ENCODE peak calls at places on chromosomes 1 and 21, in four cellular contexts. One of them, this sample, is unnamed. For H3K4me1, the result is how much of the 10 kb centered on the place peaks cover.

GRCh38 chr1:170470121-170470520 is 61.8 kb upstream of the GORAB start:
- DNase-seq in hepatocyte: no peak
- DNase-seq in GM12878: no peak
- DNase-seq in IMR-90: no peak
- DNase-seq in this sample: no peak

GRCh38 chr1:223233410-223234163 is 90.5 kb upstream of the TLR5 start:
- DNase-seq in hepatocyte: peak
- DNase-seq in GM12878: no peak
- DNase-seq in IMR-90: peak
- DNase-seq in this sample: no peak

GRCh38 chr21:45102391-45102932 is 28.1 kb downstream of the ADARB1 start:
- DNase-seq in hepatocyte: no peak
- DNase-seq in GM12878: no peak
- DNase-seq in IMR-90: no peak
- DNase-seq in this sample: no peak

GRCh38 chr1:87584603-87585002 is 255.9 kb downstream of the LMO4 start:
- DNase-seq in hepatocyte: peak
- DNase-seq in GM12878: no peak
- DNase-seq in IMR-90: no peak
- DNase-seq in this sample: no peak

GRCh38 chr1:247212012-247212411 is 40.2 kb upstream of the ZNF124 start:
- DNase-seq in hepatocyte: no peak
- DNase-seq in GM12878: peak
- DNase-seq in IMR-90: no peak
- DNase-seq in this sample: no peak

GRCh38 chr1:244050835-244051444 is at the start of gene ZBTB18:
- DNase-seq in hepatocyte: peak
- DNase-seq in GM12878: no peak
- DNase-seq in IMR-90: peak
- DNase-seq in this sample: peak

GRCh38 chr1:51175278-51175677 is 60.8 kb upstream of the RNF11 start:
- DNase-seq in hepatocyte: no peak
- DNase-seq in GM12878: no peak
- DNase-seq in IMR-90: no peak
- DNase-seq in this sample: no peak

GRCh38 chr1:159091547-159092397 is 15.2 kb upstream of the AIM2 start:
- DNase-seq in hepatocyte: no peak
- DNase-seq in GM12878: no peak
- DNase-seq in IMR-90: peak
- DNase-seq in this sample: no peak

GRCh38 chr1:247273013-247273412 is 17.1 kb downstream of the VN1R5 start:
- DNase-seq in hepatocyte: no peak
- DNase-seq in GM12878: no peak
- DNase-seq in IMR-90: no peak
- DNase-seq in this sample: no peak

GRCh38 chr1:178496410-178497135 is at the start of gene CLEC20A:
- DNase-seq in hepatocyte: no peak
- DNase-seq in GM12878: no peak
- DNase-seq in IMR-90: no peak
- DNase-seq in this sample: no peak

GRCh38 chr1:197486948-197487347 is 218.9 kb downstream of the CRB1 start:
- DNase-seq in hepatocyte: peak
- DNase-seq in GM12878: no peak
- DNase-seq in IMR-90: peak
- DNase-seq in this sample: no peak

GRCh38 chr1:156060937-156061636 is at the start of gene RAB25:
- DNase-seq in hepatocyte: peak
- DNase-seq in GM12878: no peak
- DNase-seq in IMR-90: no peak
- DNase-seq in this sample: no peak

GRCh38 chr1:204132718-204133117 is 19.1 kb downstream of the ETNK2 start:
- DNase-seq in hepatocyte: no peak
- DNase-seq in GM12878: no peak
- DNase-seq in IMR-90: no peak
- DNase-seq in this sample: no peak

GRCh38 chr1:200445213-200445612 is 35.4 kb upstream of the ZNF281 start:
- DNase-seq in hepatocyte: no peak
- DNase-seq in GM12878: no peak
- DNase-seq in IMR-90: peak
- DNase-seq in this sample: no peak

GRCh38 chr21:9763807-9764206 is 757.6 kb upstream of the TPTE start:
- DNase-seq in hepatocyte: no peak
- DNase-seq in GM12878: no peak
- DNase-seq in IMR-90: no peak
- DNase-seq in this sample: no peak

GRCh38 chr1:202014915-202015676 is 4.7 kb downstream of the ELF3 start:
- DNase-seq in hepatocyte: no peak
- DNase-seq in GM12878: no peak
- DNase-seq in IMR-90: no peak
- DNase-seq in this sample: no peak

GRCh38 chr1:157203166-157203565 is 65.0 kb upstream of the ETV3 start:
- DNase-seq in hepatocyte: no peak
- DNase-seq in GM12878: no peak
- DNase-seq in IMR-90: no peak
- DNase-seq in this sample: no peak

GRCh38 chr21:44377201-44377921 is 23.9 kb downstream of the TRPM2 start:
- DNase-seq in hepatocyte: no peak
- DNase-seq in GM12878: no peak
- DNase-seq in IMR-90: no peak
- DNase-seq in this sample: peak

GRCh38 chr21:46046471-46046870 is 51.4 kb upstream of the COL6A2 start:
- DNase-seq in hepatocyte: no peak
- DNase-seq in GM12878: no peak
- DNase-seq in IMR-90: no peak
- DNase-seq in this sample: no peak

DNA sequence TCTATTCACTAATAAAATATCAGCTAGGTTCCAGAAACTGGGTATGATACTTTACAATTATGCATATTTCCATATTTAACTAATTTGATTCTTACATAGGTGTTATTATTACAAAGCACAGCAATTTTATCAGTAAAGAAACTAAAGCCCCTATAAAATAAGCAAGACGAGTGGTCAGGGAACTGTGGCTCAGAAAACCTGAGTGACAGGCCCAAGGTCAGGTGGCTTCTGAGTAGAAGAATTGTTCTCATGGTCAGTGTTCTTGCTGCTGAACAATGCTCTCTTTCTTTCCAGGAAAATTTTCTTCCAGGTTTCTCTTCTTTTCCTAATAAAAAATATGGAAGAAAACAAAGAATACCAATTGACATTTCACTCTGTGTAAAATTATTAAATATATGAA is 2.2 kb upstream of the ATP6V1G3 start:
- DNase-seq in hepatocyte: no peak
- DNase-seq in GM12878: no peak
- DNase-seq in IMR-90: no peak
- DNase-seq in this sample: no peak
- H2AFZ ChIP-seq in hepatocyte: no peak
- H2AFZ ChIP-seq in GM12878: no peak
- H2AFZ ChIP-seq in IMR-90: no peak
- H2AFZ ChIP-seq in this sample: no peak

DNA sequence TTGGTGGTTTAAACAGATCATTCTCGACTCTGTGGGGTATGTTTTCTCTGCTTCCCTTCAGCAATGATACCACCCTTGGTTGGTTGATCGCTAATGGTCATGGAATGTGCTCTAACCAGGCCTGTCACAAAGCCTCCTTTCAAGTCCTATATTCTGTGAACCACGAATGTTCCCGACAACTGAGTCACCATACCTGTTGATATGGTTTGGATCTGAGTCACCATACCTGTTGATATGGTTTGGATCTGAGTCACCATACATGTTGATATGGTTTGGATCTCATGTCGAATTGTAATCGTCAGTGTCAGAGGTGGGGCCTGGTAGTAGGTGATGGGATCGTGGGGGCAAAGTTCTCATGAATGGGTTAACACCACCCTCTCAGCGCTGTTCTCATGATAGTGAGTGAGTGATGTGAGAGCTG is 10.2 kb upstream of the CAMK2N1 start:
- DNase-seq in hepatocyte: no peak
- DNase-seq in GM12878: no peak
- DNase-seq in IMR-90: peak
- DNase-seq in this sample: peak
- H3K4me1 ChIP-seq in hepatocyte: under half
- H3K4me1 ChIP-seq in GM12878: under half
- H3K4me1 ChIP-seq in IMR-90: under half
- H3K4me1 ChIP-seq in this sample: under half

GRCh38 chr1:175448467-175448866 is 255.9 kb upstream of the KIAA0040 start:
- DNase-seq in hepatocyte: no peak
- DNase-seq in GM12878: no peak
- DNase-seq in IMR-90: no peak
- DNase-seq in this sample: no peak
- H2AFZ ChIP-seq in hepatocyte: no peak
- H2AFZ ChIP-seq in GM12878: no peak
- H2AFZ ChIP-seq in IMR-90: no peak
- H2AFZ ChIP-seq in this sample: no peak

GRCh38 chr1:20389551-20389950 is 96.5 kb downstream of the CAMK2N1 start:
- DNase-seq in hepatocyte: no peak
- DNase-seq in GM12878: no peak
- DNase-seq in IMR-90: no peak
- DNase-seq in this sample: no peak
- H3K4me1 ChIP-seq in hepatocyte: under half
- H3K4me1 ChIP-seq in GM12878: under half
- H3K4me1 ChIP-seq in IMR-90: under half
- H3K4me1 ChIP-seq in this sample: under half

DNA sequence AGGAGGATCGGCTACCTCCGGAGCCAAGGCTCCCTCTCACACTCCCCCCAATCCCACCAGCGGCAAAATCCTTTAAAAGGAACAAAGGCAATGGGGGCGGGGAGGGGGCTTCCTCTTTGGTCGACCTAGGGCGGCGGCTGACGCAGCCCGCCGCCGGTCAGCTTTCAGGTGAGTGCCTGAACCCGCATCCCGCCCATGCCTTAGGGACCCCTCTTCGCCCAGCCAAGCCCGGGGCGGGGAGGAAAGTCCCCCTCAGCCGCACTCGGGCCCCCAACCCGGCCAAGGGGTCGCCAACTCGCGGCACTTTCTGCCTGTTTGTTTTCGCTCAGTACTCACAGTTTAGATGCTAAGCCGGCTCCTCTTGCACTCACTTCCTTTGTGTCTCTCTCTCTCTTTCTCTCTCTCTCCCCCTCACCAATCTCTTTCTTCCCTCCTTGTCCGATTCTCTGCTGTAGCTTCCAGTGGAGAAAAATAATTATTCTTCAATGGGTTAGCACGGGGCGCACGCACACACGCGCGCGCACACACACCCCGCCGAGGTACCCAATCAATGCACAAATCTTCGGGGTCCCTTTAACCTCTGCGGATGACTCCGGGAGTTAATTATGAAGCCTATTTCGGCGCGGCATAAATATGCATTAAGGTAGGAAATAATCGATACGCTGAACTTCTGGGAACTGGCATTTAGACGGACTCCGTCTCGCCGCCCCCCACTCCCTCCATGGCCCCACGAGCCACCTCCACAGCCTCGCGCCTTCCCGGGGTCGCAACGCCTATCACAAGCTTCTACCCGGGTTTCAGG is at the start of gene BLACAT1:
- DNase-seq in hepatocyte: no peak
- DNase-seq in GM12878: no peak
- DNase-seq in IMR-90: no peak
- DNase-seq in this sample: no peak
- H2AFZ ChIP-seq in hepatocyte: peak
- H2AFZ ChIP-seq in GM12878: no peak
- H2AFZ ChIP-seq in IMR-90: no peak
- H2AFZ ChIP-seq in this sample: no peak

GRCh38 chr1:230739564-230739963 is 7.6 kb upstream of the CAPN9 start:
- DNase-seq in hepatocyte: no peak
- DNase-seq in GM12878: no peak
- DNase-seq in IMR-90: no peak
- DNase-seq in this sample: no peak

GRCh38 chr1:230730979-230731378 is 16.2 kb upstream of the CAPN9 start:
- DNase-seq in hepatocyte: no peak
- DNase-seq in GM12878: no peak
- DNase-seq in IMR-90: no peak
- DNase-seq in this sample: no peak

GRCh38 chr1:230737622-230738262 is 9.4 kb upstream of the CAPN9 start:
- DNase-seq in hepatocyte: no peak
- DNase-seq in GM12878: no peak
- DNase-seq in IMR-90: no peak
- DNase-seq in this sample: no peak

GRCh38 chr1:230735447-230735846 is 11.7 kb upstream of the CAPN9 start:
- DNase-seq in hepatocyte: peak
- DNase-seq in GM12878: no peak
- DNase-seq in IMR-90: no peak
- DNase-seq in this sample: no peak
- H3K4me1 ChIP-seq in hepatocyte: under half
- H3K4me1 ChIP-seq in GM12878: under half
- H3K4me1 ChIP-seq in IMR-90: under half
- H3K4me1 ChIP-seq in this sample: under half

GRCh38 chr1:226871636-226872327 is 1.4 kb downstream of the PSEN2 start:
- DNase-seq in hepatocyte: no peak
- DNase-seq in GM12878: no peak
- DNase-seq in IMR-90: no peak
- DNase-seq in this sample: no peak
- H2AFZ ChIP-seq in hepatocyte: no peak
- H2AFZ ChIP-seq in GM12878: no peak
- H2AFZ ChIP-seq in IMR-90: no peak
- H2AFZ ChIP-seq in this sample: no peak

GRCh38 chr1:32180186-32181060 is 948 bp downstream of the TXLNA start:
- DNase-seq in hepatocyte: peak
- DNase-seq in GM12878: no peak
- DNase-seq in IMR-90: peak
- DNase-seq in this sample: peak
- H3K4me1 ChIP-seq in hepatocyte: under half
- H3K4me1 ChIP-seq in GM12878: under half
- H3K4me1 ChIP-seq in IMR-90: under half
- H3K4me1 ChIP-seq in this sample: under half

DNA sequence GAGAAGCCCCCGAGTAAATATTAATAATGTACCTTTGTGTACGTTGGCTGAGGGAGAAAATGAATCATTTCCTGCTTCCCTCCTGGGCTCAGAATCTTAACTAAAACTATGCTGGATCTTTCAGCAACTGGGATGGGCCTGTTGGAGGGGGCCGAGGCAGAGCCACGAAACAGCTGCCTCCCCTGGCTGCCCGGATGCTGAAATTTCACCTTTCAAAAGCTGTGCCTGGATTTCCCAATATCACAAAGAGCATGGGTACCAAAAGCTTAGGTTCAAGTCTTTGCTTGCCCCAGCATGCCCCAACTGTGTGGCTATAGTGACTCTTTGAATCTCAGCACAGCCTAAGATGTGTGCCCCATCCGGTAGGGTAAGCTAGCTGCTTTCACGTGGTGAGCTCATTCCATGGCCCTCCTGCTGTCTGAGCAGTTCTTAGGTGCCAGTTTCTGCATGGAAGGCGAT is 473.4 kb downstream of the PTPRU start:
- DNase-seq in hepatocyte: no peak
- DNase-seq in GM12878: no peak
- DNase-seq in IMR-90: peak
- DNase-seq in this sample: no peak
- H2AFZ ChIP-seq in hepatocyte: no peak
- H2AFZ ChIP-seq in GM12878: peak
- H2AFZ ChIP-seq in IMR-90: peak
- H2AFZ ChIP-seq in this sample: peak